ENCODE peak calls at places on chromosomes 13 and 19, in seven cellular contexts. U is WTC11, D is A549, O is SK-N-SH, T is IMR-90, P is K562, K is HepG2. V is an unnamed sample.

GRCh38 chr13:80251403-80251802 is 89.5 kb downstream of the SPRY2 start:
- DNase-seq in K (no peak), D (no peak), T (peak; percentile 60), O (no peak), P (no peak), U (no peak), V (no peak)

GRCh38 chr19:13843104-13843921 is 33.6 kb upstream of the NANOS3 start:
- DNase-seq in O (peak; percentile 58), P (no peak), T (peak; percentile 47), K (no peak), U (peak; percentile 47), D (no peak), V (no peak)

GRCh38 chr13:33639640-33640080 is 178.3 kb upstream of the RFC3 start:
- DNase-seq in P (no peak), D (no peak), K (peak; percentile 43), U (no peak), T (no peak), O (no peak), V (peak; percentile 40)

GRCh38 chr13:100088282-100088647 is 628 bp upstream of the PCCA start:
- DNase-seq in D (no peak), O (no peak), T (no peak), U (peak; percentile 27), K (no peak), P (no peak), V (no peak)

GRCh38 chr19:56117376-56117884 is 3.7 kb downstream of the ZNF787 start:
- DNase-seq in T (no peak), O (no peak), K (no peak), D (no peak), P (no peak), U (no peak), V (no peak)

GRCh38 chr13:114065141-114065925 is 67.1 kb downstream of the RASA3 start:
- DNase-seq in O (peak; percentile 90), D (peak; percentile 65), T (peak; percentile 98), U (peak; percentile 47), K (peak; percentile 16), P (peak; percentile 67), V (no peak)

GRCh38 chr19:31054430-31054829 is 294.8 kb downstream of the TSHZ3 start:
- DNase-seq in U (peak; percentile 79), T (peak; percentile 83), D (peak; percentile 28), K (no peak), P (no peak), O (peak; percentile 44), V (no peak)

GRCh38 chr19:16048583-16048982 is 27.7 kb upstream of the TPM4 start:
- DNase-seq in D (no peak), T (no peak), P (no peak), U (no peak), K (no peak), O (no peak), V (no peak)

GRCh38 chr13:43431279-43431678 is 355.5 kb downstream of the ENOX1 start:
- DNase-seq in D (no peak), O (no peak), P (no peak), T (no peak), U (no peak), K (no peak), V (no peak)

GRCh38 chr19:34313188-34313587 is 51.8 kb upstream of the GPI start:
- DNase-seq in P (no peak), U (no peak), T (peak; percentile 84), D (no peak), O (no peak), K (no peak), V (no peak)

DNA sequence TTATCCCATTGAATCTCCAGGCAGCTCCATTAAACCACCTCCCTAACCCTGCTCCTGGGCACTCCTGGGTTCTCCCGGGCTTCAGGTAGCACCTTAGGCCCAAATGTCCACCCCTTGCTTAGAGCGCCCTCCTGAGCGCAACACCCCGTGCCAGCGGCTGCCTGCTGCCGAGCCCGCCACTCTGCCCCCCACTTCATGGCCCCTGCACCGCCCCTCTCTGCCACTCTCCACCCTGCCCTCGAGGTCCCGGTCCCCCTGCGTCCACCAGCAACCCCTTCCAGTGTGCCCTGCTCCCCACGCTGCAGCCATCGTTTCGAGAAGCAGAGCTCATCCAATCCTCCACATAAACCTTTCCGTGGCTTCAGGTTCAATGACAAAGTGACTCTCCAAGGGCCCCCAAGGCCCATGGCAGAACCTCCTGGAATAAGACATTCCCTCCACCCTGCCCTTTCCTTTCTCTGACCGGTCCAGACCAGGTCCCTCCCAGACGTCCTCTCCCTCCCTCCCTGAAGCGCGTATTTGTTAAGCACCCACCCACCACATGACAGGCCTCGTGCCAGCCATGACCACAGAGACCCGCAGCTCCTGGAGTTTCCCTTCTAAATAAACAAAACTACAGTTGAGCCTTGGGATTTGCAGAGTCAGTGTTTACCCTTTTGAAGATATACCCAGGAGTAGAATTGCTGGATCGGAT is 66.6 kb downstream of the ARHGEF18 start:
- DNase-seq in K (peak; percentile 74), U (no peak), T (peak; percentile 86), P (no peak), O (no peak), D (no peak), V (no peak)
- TF ChIP-seq USF2 in K (no peak), U (no peak), T (peak; percentile 70), P (no peak), O (no peak), D (peak; percentile 50), V (no peak)

DNA sequence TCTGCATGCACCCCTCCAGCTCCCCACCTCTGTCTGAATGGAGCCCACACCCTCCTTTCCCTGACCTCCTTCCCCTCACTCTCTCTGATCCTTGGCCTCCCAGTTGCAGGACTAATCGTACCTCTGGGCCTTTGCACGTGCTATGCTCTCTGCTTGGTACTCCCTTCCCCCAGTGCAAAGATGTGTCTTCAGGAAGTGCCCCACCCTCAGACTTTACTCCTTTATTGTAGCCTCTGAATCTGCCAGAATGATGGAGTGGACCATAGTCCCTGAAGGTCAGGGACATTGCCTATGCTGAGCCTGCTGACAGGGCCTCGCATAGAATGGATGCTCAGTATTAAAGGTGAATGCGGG is 1.3 kb upstream of the JUND start:
- DNase-seq in T (no peak), K (peak; percentile 62), O (no peak), P (no peak), U (no peak), D (no peak), V (no peak)
- TF ChIP-seq USF2 in T (no peak), K (no peak), O (no peak), P (no peak), U (no peak), D (no peak), V (no peak)

GRCh38 chr19:2747349-2747748 is 7.5 kb upstream of the SLC39A3 start:
- DNase-seq in K (no peak), T (no peak), P (no peak), U (no peak), O (no peak), D (no peak), V (peak; percentile 42)
- TF ChIP-seq USF2 in K (no peak), T (no peak), P (no peak), U (no peak), O (no peak), D (no peak), V (no peak)

GRCh38 chr19:54029930-54030490 is 33.7 kb downstream of the VSTM1 start:
- DNase-seq in P (peak; percentile 64), K (peak; percentile 72), U (peak; percentile 86), T (peak; percentile 54), D (peak; percentile 70), O (peak; percentile 71), V (no peak)
- TF ChIP-seq USF2 in P (no peak), K (no peak), U (peak; percentile 11), T (no peak), D (no peak), O (no peak), V (no peak)